ENCODE peak calls at places on chromosomes 2 and 18, in six cellular contexts. One of them, this sample, is unnamed.

GRCh38 chr18:12005542-12006487 is 24.5 kb downstream of the IMPA2 start:
- DNase-seq in AML-193: no peak
- DNase-seq in neural crest cell: no peak
- DNase-seq in MCF 10A: peak
- DNase-seq in AG08395: no peak
- DNase-seq in hypothalamus: no peak
- DNase-seq in this sample: no peak

GRCh38 chr2:240125749-240126148 is 10.4 kb downstream of the COPS9 start:
- DNase-seq in AML-193: no peak
- DNase-seq in neural crest cell: no peak
- DNase-seq in MCF 10A: no peak
- DNase-seq in AG08395: no peak
- DNase-seq in hypothalamus: no peak
- DNase-seq in this sample: no peak

GRCh38 chr2:112140899-112141622 is 2.9 kb downstream of the FBLN7 start:
- DNase-seq in AML-193: no peak
- DNase-seq in neural crest cell: no peak
- DNase-seq in MCF 10A: no peak
- DNase-seq in AG08395: no peak
- DNase-seq in hypothalamus: no peak
- DNase-seq in this sample: no peak

GRCh38 chr2:174873457-174873856 is 109.2 kb upstream of the CHRNA1 start:
- DNase-seq in AML-193: no peak
- DNase-seq in neural crest cell: no peak
- DNase-seq in MCF 10A: no peak
- DNase-seq in AG08395: peak
- DNase-seq in hypothalamus: no peak
- DNase-seq in this sample: no peak

GRCh38 chr18:69757733-69758132 is 189.9 kb downstream of the CD226 start:
- DNase-seq in AML-193: no peak
- DNase-seq in neural crest cell: no peak
- DNase-seq in MCF 10A: no peak
- DNase-seq in AG08395: no peak
- DNase-seq in hypothalamus: no peak
- DNase-seq in this sample: peak

GRCh38 chr2:201070966-201071304 is 536 bp downstream of the HYCC2 start:
- DNase-seq in AML-193: no peak
- DNase-seq in neural crest cell: no peak
- DNase-seq in MCF 10A: peak
- DNase-seq in AG08395: no peak
- DNase-seq in hypothalamus: no peak
- DNase-seq in this sample: no peak

GRCh38 chr2:217555075-217555876 is 447.5 kb downstream of the TNS1 start:
- DNase-seq in AML-193: no peak
- DNase-seq in neural crest cell: no peak
- DNase-seq in MCF 10A: no peak
- DNase-seq in AG08395: peak
- DNase-seq in hypothalamus: no peak
- DNase-seq in this sample: no peak

GRCh38 chr2:102081600-102081999 is 60.9 kb upstream of the IL1R1 start:
- DNase-seq in AML-193: peak
- DNase-seq in neural crest cell: no peak
- DNase-seq in MCF 10A: no peak
- DNase-seq in AG08395: no peak
- DNase-seq in hypothalamus: no peak
- DNase-seq in this sample: no peak

GRCh38 chr2:239139101-239139500 is 261.7 kb downstream of the HDAC4 start:
- DNase-seq in AML-193: no peak
- DNase-seq in neural crest cell: no peak
- DNase-seq in MCF 10A: no peak
- DNase-seq in AG08395: no peak
- DNase-seq in hypothalamus: no peak
- DNase-seq in this sample: no peak

GRCh38 chr2:216691210-216691741 is 4.1 kb downstream of the IGFBP5 start:
- DNase-seq in AML-193: no peak
- DNase-seq in neural crest cell: peak
- DNase-seq in MCF 10A: peak
- DNase-seq in AG08395: peak
- DNase-seq in hypothalamus: no peak
- DNase-seq in this sample: no peak

GRCh38 chr2:48588745-48589144 is 28.9 kb upstream of the GTF2A1L start:
- DNase-seq in AML-193: no peak
- DNase-seq in neural crest cell: no peak
- DNase-seq in MCF 10A: no peak
- DNase-seq in AG08395: no peak
- DNase-seq in hypothalamus: no peak
- DNase-seq in this sample: no peak

GRCh38 chr2:62423883-62424458 is 82.0 kb downstream of the TMEM17 start:
- DNase-seq in AML-193: no peak
- DNase-seq in neural crest cell: no peak
- DNase-seq in MCF 10A: no peak
- DNase-seq in AG08395: no peak
- DNase-seq in hypothalamus: no peak
- DNase-seq in this sample: no peak

GRCh38 chr2:10433948-10434884 is 13.9 kb downstream of the ODC1 start:
- DNase-seq in AML-193: no peak
- DNase-seq in neural crest cell: no peak
- DNase-seq in MCF 10A: no peak
- DNase-seq in AG08395: no peak
- DNase-seq in hypothalamus: no peak
- DNase-seq in this sample: no peak

GRCh38 chr2:84881581-84882414 is 914 bp upstream of the TRABD2A start:
- DNase-seq in AML-193: peak
- DNase-seq in neural crest cell: peak
- DNase-seq in MCF 10A: peak
- DNase-seq in AG08395: peak
- DNase-seq in hypothalamus: peak
- DNase-seq in this sample: peak

GRCh38 chr2:128064353-128064752 is 26.6 kb upstream of the UGGT1 start:
- DNase-seq in AML-193: no peak
- DNase-seq in neural crest cell: no peak
- DNase-seq in MCF 10A: no peak
- DNase-seq in AG08395: no peak
- DNase-seq in hypothalamus: no peak
- DNase-seq in this sample: no peak

GRCh38 chr2:217331577-217332139 is 471.8 kb upstream of the TNP1 start:
- DNase-seq in AML-193: no peak
- DNase-seq in neural crest cell: no peak
- DNase-seq in MCF 10A: peak
- DNase-seq in AG08395: peak
- DNase-seq in hypothalamus: no peak
- DNase-seq in this sample: no peak

GRCh38 chr2:170509460-170510193 is 205.5 kb upstream of the SP5 start:
- DNase-seq in AML-193: no peak
- DNase-seq in neural crest cell: no peak
- DNase-seq in MCF 10A: no peak
- DNase-seq in AG08395: no peak
- DNase-seq in hypothalamus: no peak
- DNase-seq in this sample: no peak

GRCh38 chr2:54497738-54498680 is 41.9 kb downstream of the SPTBN1 start:
- DNase-seq in AML-193: peak
- DNase-seq in neural crest cell: no peak
- DNase-seq in MCF 10A: no peak
- DNase-seq in AG08395: peak
- DNase-seq in hypothalamus: no peak
- DNase-seq in this sample: peak

GRCh38 chr2:24658531-24659202 is 134.5 kb downstream of the PTRHD1 start:
- DNase-seq in AML-193: no peak
- DNase-seq in neural crest cell: no peak
- DNase-seq in MCF 10A: no peak
- DNase-seq in AG08395: no peak
- DNase-seq in hypothalamus: no peak
- DNase-seq in this sample: no peak

GRCh38 chr18:48348739-48349138 is 60.4 kb downstream of the ZBTB7C start:
- DNase-seq in AML-193: no peak
- DNase-seq in neural crest cell: no peak
- DNase-seq in MCF 10A: no peak
- DNase-seq in AG08395: no peak
- DNase-seq in hypothalamus: no peak
- DNase-seq in this sample: no peak

GRCh38 chr18:25019086-25019860 is 332.7 kb downstream of the ZNF521 start:
- DNase-seq in AML-193: no peak
- DNase-seq in neural crest cell: no peak
- DNase-seq in MCF 10A: no peak
- DNase-seq in AG08395: no peak
- DNase-seq in hypothalamus: no peak
- DNase-seq in this sample: no peak

GRCh38 chr2:221318751-221319150 is 253.4 kb downstream of the EPHA4 start:
- DNase-seq in AML-193: no peak
- DNase-seq in neural crest cell: no peak
- DNase-seq in MCF 10A: no peak
- DNase-seq in AG08395: no peak
- DNase-seq in hypothalamus: no peak
- DNase-seq in this sample: no peak

GRCh38 chr2:85887566-85888019 is 1.2 kb downstream of the ST3GAL5 start:
- DNase-seq in AML-193: peak
- DNase-seq in neural crest cell: no peak
- DNase-seq in MCF 10A: no peak
- DNase-seq in AG08395: peak
- DNase-seq in hypothalamus: no peak
- DNase-seq in this sample: no peak

GRCh38 chr18:77133920-77134496 is 1.4 kb upstream of the MBP start:
- DNase-seq in AML-193: peak
- DNase-seq in neural crest cell: no peak
- DNase-seq in MCF 10A: no peak
- DNase-seq in AG08395: peak
- DNase-seq in hypothalamus: no peak
- DNase-seq in this sample: no peak

GRCh38 chr2:178287652-178288344 is 93.5 kb downstream of the OSBPL6 start:
- DNase-seq in AML-193: no peak
- DNase-seq in neural crest cell: no peak
- DNase-seq in MCF 10A: no peak
- DNase-seq in AG08395: no peak
- DNase-seq in hypothalamus: no peak
- DNase-seq in this sample: no peak

GRCh38 chr2:32008811-32009478 is 1.9 kb downstream of the MEMO1 start:
- DNase-seq in AML-193: no peak
- DNase-seq in neural crest cell: no peak
- DNase-seq in MCF 10A: peak
- DNase-seq in AG08395: peak
- DNase-seq in hypothalamus: no peak
- DNase-seq in this sample: no peak